ENCODE peak calls at places on chromosome 15, in four cellular contexts. One of them, this sample, is unnamed.

GRCh38 chr15:42723068-42723467 is 13.9 kb downstream of the CDAN1 start:
- DNase-seq in Panc1: no peak
- DNase-seq in GM23338: peak; percentile 44
- DNase-seq in HCT116: no peak
- DNase-seq in this sample: no peak

GRCh38 chr15:63157891-63158431 is 684 bp upstream of the RPS27L start:
- DNase-seq in Panc1: no peak
- DNase-seq in GM23338: peak; percentile 84
- DNase-seq in HCT116: peak; percentile 32
- DNase-seq in this sample: no peak

GRCh38 chr15:48617619-48618018 is 27.9 kb downstream of the FBN1 start:
- DNase-seq in Panc1: no peak
- DNase-seq in GM23338: no peak
- DNase-seq in HCT116: no peak
- DNase-seq in this sample: peak; percentile 27

GRCh38 chr15:101133751-101134261 is 118.0 kb downstream of the CHSY1 start:
- DNase-seq in Panc1: no peak
- DNase-seq in GM23338: peak; percentile 53
- DNase-seq in HCT116: no peak
- DNase-seq in this sample: no peak

GRCh38 chr15:43185161-43186002 is at the start of gene CCNDBP1:
- DNase-seq in Panc1: peak; percentile 46
- DNase-seq in GM23338: peak; percentile 98
- DNase-seq in HCT116: peak; percentile 84
- DNase-seq in this sample: peak; percentile 97

GRCh38 chr15:89332446-89332845 is 2.2 kb downstream of the POLG start:
- DNase-seq in Panc1: no peak
- DNase-seq in GM23338: peak; percentile 62
- DNase-seq in HCT116: peak; percentile 12
- DNase-seq in this sample: peak; percentile 21

GRCh38 chr15:83010709-83011270 is 649 bp downstream of the C15orf40 start:
- DNase-seq in Panc1: peak; percentile 71
- DNase-seq in GM23338: peak; percentile 81
- DNase-seq in HCT116: peak; percentile 61
- DNase-seq in this sample: peak; percentile 87

GRCh38 chr15:57752426-57752825 is 45.9 kb downstream of the POLR2M start:
- DNase-seq in Panc1: no peak
- DNase-seq in GM23338: peak; percentile 54
- DNase-seq in HCT116: no peak
- DNase-seq in this sample: no peak

GRCh38 chr15:59327942-59328341 is 44.7 kb downstream of the MYO1E start:
- DNase-seq in Panc1: no peak
- DNase-seq in GM23338: no peak
- DNase-seq in HCT116: no peak
- DNase-seq in this sample: no peak

DNA sequence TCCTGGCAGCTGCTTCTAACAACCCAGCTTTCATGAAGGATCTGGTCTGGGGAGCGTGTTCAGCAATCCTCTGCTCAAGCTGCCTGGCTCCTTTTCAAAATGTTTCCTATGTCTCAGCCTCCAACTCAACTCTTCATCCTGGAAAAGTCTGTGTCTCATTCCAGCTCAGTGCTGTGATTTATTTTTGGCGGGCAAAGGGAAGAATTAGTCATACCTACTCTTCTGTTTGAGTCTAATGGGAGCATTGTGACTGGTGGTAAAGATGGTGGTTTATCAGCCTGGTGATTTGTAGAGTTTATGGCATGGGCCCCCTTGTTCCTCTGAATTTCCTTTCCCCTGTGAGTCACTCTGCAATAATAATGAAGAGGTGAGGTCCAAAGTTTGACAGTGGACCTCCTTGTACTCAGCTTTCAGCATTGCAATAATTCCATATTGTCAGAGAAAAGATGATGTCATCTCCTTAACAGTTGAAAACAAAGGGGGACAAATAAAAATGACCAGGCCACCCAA is 204.8 kb upstream of the MCTP2 start:
- DNase-seq in Panc1: no peak
- DNase-seq in GM23338: no peak
- DNase-seq in HCT116: no peak
- DNase-seq in this sample: no peak
- TF ChIP-seq POLR2AphosphoS5 in Panc1: no peak
- TF ChIP-seq POLR2AphosphoS5 in GM23338: no peak
- TF ChIP-seq POLR2AphosphoS5 in HCT116: no peak
- TF ChIP-seq POLR2AphosphoS5 in this sample: no peak

DNA sequence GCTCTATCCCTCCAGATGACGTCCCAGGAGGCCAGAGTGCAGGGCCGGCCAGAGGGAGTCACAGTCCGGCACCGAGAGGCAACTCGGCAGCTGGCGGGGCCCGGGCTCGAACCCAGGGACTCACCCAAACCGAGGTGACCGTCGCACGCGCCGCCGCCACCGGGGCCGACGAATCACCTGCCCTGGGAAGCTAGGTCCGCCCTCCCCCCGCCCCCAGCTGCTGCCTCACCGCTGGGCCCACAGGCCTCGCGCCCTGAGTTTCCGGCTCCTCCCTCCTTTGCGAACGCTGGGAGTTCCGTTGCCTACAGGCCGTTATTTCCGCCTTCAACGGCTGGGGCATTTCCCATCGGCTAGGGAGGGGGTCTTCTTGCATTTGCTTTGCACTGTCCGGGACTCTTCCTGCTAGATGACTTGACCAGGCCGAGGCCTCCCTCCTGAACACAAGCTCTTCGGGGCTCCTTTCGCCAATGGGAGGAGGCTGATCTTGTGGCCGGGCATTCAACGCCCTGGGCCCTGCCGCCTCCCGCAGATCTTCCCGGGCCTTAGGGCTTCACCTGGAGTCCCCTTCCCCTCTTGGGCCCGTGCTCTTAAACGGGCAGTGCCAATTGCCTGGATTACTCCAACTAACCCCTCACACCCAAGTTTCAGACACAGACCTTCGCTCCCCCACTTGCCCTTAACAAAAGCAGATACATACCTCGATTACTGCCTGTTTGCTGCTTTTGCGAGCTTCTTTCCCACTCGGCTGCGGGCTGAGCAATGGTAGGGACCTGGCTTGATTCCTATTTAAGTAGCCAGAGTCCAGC is at the start of gene SNUPN:
- DNase-seq in Panc1: peak; percentile 69
- DNase-seq in GM23338: peak; percentile 98
- DNase-seq in HCT116: peak; percentile 90
- DNase-seq in this sample: peak; percentile 92
- TF ChIP-seq REST in Panc1: no peak
- TF ChIP-seq REST in GM23338: no peak
- TF ChIP-seq REST in HCT116: no peak
- TF ChIP-seq REST in this sample: no peak

DNA sequence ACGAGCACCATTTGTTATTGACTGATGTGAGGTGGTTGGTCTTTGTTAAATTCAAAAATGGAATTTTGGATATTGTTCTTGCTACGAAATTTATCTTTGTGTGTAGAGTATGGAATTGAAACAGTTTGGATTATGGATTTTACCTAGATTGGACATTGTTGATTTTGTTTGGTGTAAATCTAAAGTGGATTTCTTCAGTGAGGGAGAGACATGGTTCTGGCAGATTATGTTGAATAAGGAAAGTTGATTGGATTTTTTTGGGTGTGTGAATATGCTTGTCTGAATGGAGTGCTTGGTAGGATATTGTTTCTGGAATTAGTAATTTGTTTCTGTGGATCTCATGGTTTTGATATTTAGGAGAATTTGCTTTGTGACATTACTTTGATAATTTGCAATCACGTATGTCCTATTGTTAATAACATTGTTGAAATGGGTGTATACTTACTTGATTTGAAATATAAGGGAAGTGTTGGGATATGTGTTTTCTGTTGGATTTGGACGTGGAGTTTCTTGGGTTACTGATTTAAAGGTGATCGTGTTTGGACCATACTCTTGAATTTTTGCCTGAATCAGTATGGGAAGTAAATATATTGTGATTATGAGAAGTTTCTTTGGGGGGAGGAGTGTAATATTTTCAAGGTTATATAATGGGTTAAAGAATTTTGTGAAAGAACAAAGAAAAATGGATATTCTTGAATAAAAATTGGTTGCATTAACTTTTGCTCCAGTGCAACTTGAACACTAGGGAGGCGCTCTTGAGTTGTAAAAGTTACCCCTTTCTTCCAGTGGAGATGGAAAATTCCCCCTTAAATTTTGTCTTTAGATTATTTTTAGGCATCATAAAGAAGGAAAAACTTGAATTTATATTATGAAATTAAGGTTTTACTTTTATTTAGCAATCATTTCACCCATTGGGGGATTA is 875 bp upstream of the CHD2 start:
- DNase-seq in Panc1: no peak
- DNase-seq in GM23338: peak; percentile 50
- DNase-seq in HCT116: peak; percentile 45
- DNase-seq in this sample: peak; percentile 61
- TF ChIP-seq POLR2AphosphoS5 in Panc1: no peak
- TF ChIP-seq POLR2AphosphoS5 in GM23338: no peak
- TF ChIP-seq POLR2AphosphoS5 in HCT116: no peak
- TF ChIP-seq POLR2AphosphoS5 in this sample: no peak

DNA sequence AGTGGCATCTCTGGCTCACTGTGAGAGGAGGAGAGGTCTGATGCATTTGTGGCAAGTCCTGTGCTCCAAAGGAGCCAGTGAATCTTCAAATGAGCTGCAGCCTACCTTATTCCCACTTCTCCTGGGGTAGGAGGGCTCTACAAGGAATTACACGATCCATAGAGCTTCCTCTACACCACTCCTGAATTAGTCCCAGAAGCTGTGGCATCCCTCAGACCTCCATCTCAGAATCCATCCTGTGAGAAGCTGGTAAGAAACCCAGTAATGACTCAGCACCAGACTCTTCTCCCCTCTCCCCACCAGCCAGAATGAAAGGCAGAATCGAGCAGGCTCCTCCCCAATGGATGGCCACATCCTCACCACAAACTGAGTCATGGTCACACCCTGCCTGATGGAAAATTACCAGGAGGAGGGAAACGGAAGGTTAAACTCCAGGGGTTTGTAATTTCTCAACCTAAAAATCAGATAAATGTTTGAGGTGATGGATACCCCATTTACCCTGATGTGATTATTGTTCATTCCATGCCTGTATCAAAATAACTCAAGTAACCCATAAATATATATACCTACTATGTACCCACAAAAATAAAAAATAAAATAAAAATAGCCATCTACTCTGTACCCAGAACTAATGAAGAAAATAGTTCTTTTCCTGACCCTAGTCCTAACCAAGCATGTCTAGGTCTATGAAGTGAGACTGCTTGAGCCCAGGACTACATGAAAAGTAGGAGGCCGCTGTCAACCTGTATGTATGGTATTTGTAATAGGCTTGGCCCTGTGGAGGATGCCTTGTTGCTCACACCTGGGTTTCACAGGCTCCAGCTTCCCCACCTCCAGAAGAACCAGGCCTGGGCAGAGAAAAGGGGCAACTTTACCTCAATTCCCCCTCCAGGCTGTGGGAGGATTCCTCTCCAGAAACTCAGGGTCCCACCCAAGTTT is 6.6 kb upstream of the PKM start:
- DNase-seq in Panc1: peak; percentile 89
- DNase-seq in GM23338: peak; percentile 70
- DNase-seq in HCT116: peak; percentile 92
- DNase-seq in this sample: peak; percentile 94
- TF ChIP-seq REST in Panc1: no peak
- TF ChIP-seq REST in GM23338: no peak
- TF ChIP-seq REST in HCT116: no peak
- TF ChIP-seq REST in this sample: no peak

GRCh38 chr15:72389231-72389630 is 8.9 kb upstream of the TMEM202 start:
- DNase-seq in Panc1: no peak
- DNase-seq in GM23338: no peak
- DNase-seq in HCT116: no peak
- DNase-seq in this sample: no peak
- TF ChIP-seq POLR2AphosphoS5 in Panc1: no peak
- TF ChIP-seq POLR2AphosphoS5 in GM23338: no peak
- TF ChIP-seq POLR2AphosphoS5 in HCT116: no peak
- TF ChIP-seq POLR2AphosphoS5 in this sample: no peak

GRCh38 chr15:94236638-94237037 is 5.3 kb downstream of the MCTP2 start:
- DNase-seq in Panc1: no peak
- DNase-seq in GM23338: no peak
- DNase-seq in HCT116: no peak
- DNase-seq in this sample: no peak
- TF ChIP-seq REST in Panc1: no peak
- TF ChIP-seq REST in GM23338: no peak
- TF ChIP-seq REST in HCT116: no peak
- TF ChIP-seq REST in this sample: no peak

DNA sequence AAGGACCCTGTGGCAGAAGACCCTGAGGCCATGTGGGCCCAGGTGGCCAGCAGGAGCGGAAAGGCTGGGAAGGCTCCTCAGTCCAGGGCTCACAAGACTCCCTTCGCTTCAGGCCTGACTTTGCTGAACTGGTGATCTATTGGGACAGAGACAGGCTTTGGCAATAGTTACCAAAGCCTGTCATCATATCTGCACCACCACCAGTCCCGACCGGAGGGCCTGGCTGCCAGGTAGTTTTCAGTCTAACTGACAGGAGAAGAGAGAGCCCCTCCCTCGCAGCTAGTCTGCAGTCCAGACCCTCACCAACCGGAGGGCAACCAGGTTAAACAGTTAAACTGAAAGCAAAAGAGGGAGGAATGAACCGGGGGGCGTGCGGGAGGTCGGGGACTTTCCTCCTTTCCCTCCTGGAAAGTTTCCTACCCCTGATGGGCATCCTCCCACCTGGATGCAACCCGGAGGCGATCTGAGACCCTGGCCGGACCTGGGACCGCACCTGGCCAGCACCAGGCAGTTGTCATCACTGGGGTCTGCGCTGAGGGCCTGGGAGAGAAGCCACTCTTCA is 521 bp downstream of the RAB27A start:
- DNase-seq in Panc1: no peak
- DNase-seq in GM23338: peak; percentile 57
- DNase-seq in HCT116: no peak
- DNase-seq in this sample: no peak
- TF ChIP-seq POLR2AphosphoS5 in Panc1: no peak
- TF ChIP-seq POLR2AphosphoS5 in GM23338: no peak
- TF ChIP-seq POLR2AphosphoS5 in HCT116: no peak
- TF ChIP-seq POLR2AphosphoS5 in this sample: peak; percentile 41

DNA sequence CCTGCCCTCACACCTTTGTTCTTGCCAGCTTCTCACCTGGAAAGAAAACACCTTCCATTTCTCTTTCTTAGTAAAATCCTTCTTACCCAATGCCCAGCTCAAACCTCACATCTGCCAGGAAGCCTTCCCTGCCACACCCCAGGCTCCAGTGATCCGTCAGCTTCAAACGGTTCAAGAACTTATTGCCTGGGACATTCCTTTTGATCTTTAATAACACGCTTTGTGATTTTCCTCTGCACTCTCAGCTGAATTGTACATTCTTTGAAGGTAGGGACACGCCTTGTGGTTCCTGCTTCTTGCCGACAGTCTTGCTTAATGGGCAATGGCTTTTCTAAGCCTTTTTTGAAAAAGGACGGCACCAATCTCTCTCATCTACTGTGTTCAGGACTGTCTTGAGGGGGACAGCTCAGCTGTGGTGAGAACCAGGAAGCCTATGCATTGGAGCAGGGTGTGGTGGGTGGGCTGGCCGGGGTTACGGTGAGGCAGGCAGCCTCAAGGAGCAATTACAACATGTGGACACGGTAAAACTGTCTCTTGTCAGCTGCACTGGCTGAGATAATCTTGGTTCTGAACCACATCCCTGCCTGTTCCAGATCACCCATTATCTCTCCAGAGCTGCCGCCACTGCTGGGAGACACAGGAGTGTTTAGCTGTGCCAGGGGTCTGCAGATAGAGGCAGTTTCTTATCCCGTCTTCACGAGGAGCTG is 46.1 kb upstream of the GLCE start:
- DNase-seq in Panc1: no peak
- DNase-seq in GM23338: no peak
- DNase-seq in HCT116: peak; percentile 1
- DNase-seq in this sample: no peak
- TF ChIP-seq REST in Panc1: no peak
- TF ChIP-seq REST in GM23338: no peak
- TF ChIP-seq REST in HCT116: no peak
- TF ChIP-seq REST in this sample: no peak